ENCODE peak calls at places on chromosome 2, in ten cellular contexts. One of them, this sample, is unnamed.

GRCh38 chr2:31268344-31268743 is 34.4 kb downstream of the EHD3 start:
- DNase-seq in WTC11: peak; percentile 29
- DNase-seq in fibroblast of the aortic adventitia: no peak
- DNase-seq in mucosa of gallbladder: no peak
- DNase-seq in iris pigment epithelial cell: no peak
- DNase-seq in activated CD4-positive, alpha-beta memory T cell treated with anti-CD3 and anti-CD28 coated beads for 36 hours: no peak
- DNase-seq in naive B cell: no peak
- DNase-seq in NCI-H226: no peak
- DNase-seq in A549: no peak
- DNase-seq in NAMALWA: no peak
- DNase-seq in this sample: no peak

GRCh38 chr2:85649201-85650190 is 18.5 kb downstream of the SFTPB start:
- DNase-seq in WTC11: no peak
- DNase-seq in fibroblast of the aortic adventitia: peak; percentile 41
- DNase-seq in mucosa of gallbladder: no peak
- DNase-seq in iris pigment epithelial cell: peak; percentile 71
- DNase-seq in activated CD4-positive, alpha-beta memory T cell treated with anti-CD3 and anti-CD28 coated beads for 36 hours: no peak
- DNase-seq in naive B cell: no peak
- DNase-seq in NCI-H226: peak; percentile 24
- DNase-seq in A549: peak; percentile 76
- DNase-seq in NAMALWA: no peak
- DNase-seq in this sample: no peak

GRCh38 chr2:105919826-105920225 is 175.1 kb downstream of the NCK2 start:
- DNase-seq in WTC11: peak; percentile 78
- DNase-seq in fibroblast of the aortic adventitia: peak; percentile 45
- DNase-seq in mucosa of gallbladder: no peak
- DNase-seq in iris pigment epithelial cell: peak; percentile 95
- DNase-seq in activated CD4-positive, alpha-beta memory T cell treated with anti-CD3 and anti-CD28 coated beads for 36 hours: peak; percentile 77
- DNase-seq in naive B cell: no peak
- DNase-seq in NCI-H226: peak; percentile 24
- DNase-seq in A549: peak; percentile 22
- DNase-seq in NAMALWA: peak; percentile 23
- DNase-seq in this sample: peak; percentile 48

GRCh38 chr2:20221169-20221938 is 3.6 kb downstream of the SDC1 start:
- DNase-seq in WTC11: no peak
- DNase-seq in fibroblast of the aortic adventitia: peak; percentile 79
- DNase-seq in mucosa of gallbladder: no peak
- DNase-seq in iris pigment epithelial cell: no peak
- DNase-seq in activated CD4-positive, alpha-beta memory T cell treated with anti-CD3 and anti-CD28 coated beads for 36 hours: no peak
- DNase-seq in naive B cell: no peak
- DNase-seq in NCI-H226: peak; percentile 46
- DNase-seq in A549: no peak
- DNase-seq in NAMALWA: no peak
- DNase-seq in this sample: no peak

GRCh38 chr2:108922141-108922915 is 66.7 kb downstream of the EDAR start:
- DNase-seq in WTC11: no peak
- DNase-seq in fibroblast of the aortic adventitia: peak; percentile 7
- DNase-seq in mucosa of gallbladder: no peak
- DNase-seq in iris pigment epithelial cell: no peak
- DNase-seq in activated CD4-positive, alpha-beta memory T cell treated with anti-CD3 and anti-CD28 coated beads for 36 hours: no peak
- DNase-seq in naive B cell: no peak
- DNase-seq in NCI-H226: no peak
- DNase-seq in A549: no peak
- DNase-seq in NAMALWA: no peak
- DNase-seq in this sample: no peak

GRCh38 chr2:28394331-28394877 is 1.7 kb downstream of the FOSL2 start:
- DNase-seq in WTC11: no peak
- DNase-seq in fibroblast of the aortic adventitia: peak; percentile 70
- DNase-seq in mucosa of gallbladder: peak; percentile 79
- DNase-seq in iris pigment epithelial cell: peak; percentile 74
- DNase-seq in activated CD4-positive, alpha-beta memory T cell treated with anti-CD3 and anti-CD28 coated beads for 36 hours: no peak
- DNase-seq in naive B cell: no peak
- DNase-seq in NCI-H226: no peak
- DNase-seq in A549: peak; percentile 44
- DNase-seq in NAMALWA: no peak
- DNase-seq in this sample: peak; percentile 14

GRCh38 chr2:60478660-60479059 is 74.8 kb downstream of the BCL11A start:
- DNase-seq in WTC11: no peak
- DNase-seq in fibroblast of the aortic adventitia: no peak
- DNase-seq in mucosa of gallbladder: no peak
- DNase-seq in iris pigment epithelial cell: no peak
- DNase-seq in activated CD4-positive, alpha-beta memory T cell treated with anti-CD3 and anti-CD28 coated beads for 36 hours: no peak
- DNase-seq in naive B cell: no peak
- DNase-seq in NCI-H226: no peak
- DNase-seq in A549: no peak
- DNase-seq in NAMALWA: no peak
- DNase-seq in this sample: no peak

GRCh38 chr2:226600184-226600583 is 199.4 kb downstream of the IRS1 start:
- DNase-seq in WTC11: no peak
- DNase-seq in fibroblast of the aortic adventitia: no peak
- DNase-seq in mucosa of gallbladder: no peak
- DNase-seq in iris pigment epithelial cell: peak; percentile 75
- DNase-seq in activated CD4-positive, alpha-beta memory T cell treated with anti-CD3 and anti-CD28 coated beads for 36 hours: no peak
- DNase-seq in naive B cell: no peak
- DNase-seq in NCI-H226: no peak
- DNase-seq in A549: no peak
- DNase-seq in NAMALWA: no peak
- DNase-seq in this sample: no peak